ENCODE peak calls at places on chromosomes 5 and 9, in five cellular contexts. E is psoas muscle, C is cardiac muscle cell, F is brain microvascular endothelial cell, K is body of pancreas. M is an unnamed sample.

GRCh38 chr9:89536145-89536574 is 38.2 kb upstream of the SEMA4D start:
- DNase-seq in E (no peak), C (no peak), F (no peak), K (no peak), M (no peak)

GRCh38 chr9:107759009-107759822 is 269.6 kb upstream of the KLF4 start:
- DNase-seq in E (no peak), C (no peak), F (no peak), K (no peak), M (no peak)

GRCh38 chr5:123814796-123815479 is 303.0 kb downstream of the CSNK1G3 start:
- DNase-seq in E (no peak), C (peak; percentile 15), F (no peak), K (no peak), M (peak; percentile 21)

GRCh38 chr9:127035423-127035822 is 87.0 kb downstream of the ANGPTL2 start:
- DNase-seq in E (peak; percentile 63), C (peak; percentile 96), F (peak; percentile 3), K (peak; percentile 46), M (peak; percentile 74)

GRCh38 chr9:82421498-82421897 is 432.9 kb downstream of the SPATA31D1 start:
- DNase-seq in E (no peak), C (no peak), F (no peak), K (no peak), M (no peak)

GRCh38 chr9:12708562-12709298 is 15.5 kb downstream of the TYRP1 start:
- DNase-seq in E (no peak), C (peak; percentile 65), F (peak; percentile 51), K (no peak), M (peak; percentile 84)

GRCh38 chr5:107396351-107396690 is 274.4 kb downstream of the EFNA5 start:
- DNase-seq in E (no peak), C (no peak), F (no peak), K (no peak), M (no peak)

GRCh38 chr5:38831117-38831516 is 14.7 kb upstream of the OSMR start:
- DNase-seq in E (no peak), C (no peak), F (no peak), K (no peak), M (no peak)

GRCh38 chr9:79057576-79057975 is 514.2 kb upstream of the TLE4 start:
- DNase-seq in E (no peak), C (no peak), F (no peak), K (no peak), M (peak; percentile 77)

GRCh38 chr5:149748471-149749094 is 18.5 kb downstream of the PPARGC1B start:
- DNase-seq in E (no peak), C (no peak), F (no peak), K (no peak), M (no peak)

GRCh38 chr9:72980600-72981265 is 27.9 kb upstream of the ALDH1A1 start:
- DNase-seq in E (no peak), C (no peak), F (no peak), K (no peak), M (no peak)

GRCh38 chr9:108125541-108125940 is 636.0 kb upstream of the KLF4 start:
- DNase-seq in E (no peak), C (no peak), F (no peak), K (no peak), M (no peak)

GRCh38 chr9:114364123-114364522 is 23.7 kb downstream of the AKNA start:
- DNase-seq in E (no peak), C (peak; percentile 89), F (peak; percentile 49), K (no peak), M (peak; percentile 82)

GRCh38 chr5:1168751-1169607 is 32.4 kb upstream of the SLC6A19 start:
- DNase-seq in E (peak; percentile 8), C (no peak), F (no peak), K (no peak), M (no peak)

GRCh38 chr5:16897284-16897704 is 38.8 kb downstream of the MYO10 start:
- DNase-seq in E (no peak), C (peak; percentile 73), F (peak; percentile 70), K (no peak), M (no peak)

DNA sequence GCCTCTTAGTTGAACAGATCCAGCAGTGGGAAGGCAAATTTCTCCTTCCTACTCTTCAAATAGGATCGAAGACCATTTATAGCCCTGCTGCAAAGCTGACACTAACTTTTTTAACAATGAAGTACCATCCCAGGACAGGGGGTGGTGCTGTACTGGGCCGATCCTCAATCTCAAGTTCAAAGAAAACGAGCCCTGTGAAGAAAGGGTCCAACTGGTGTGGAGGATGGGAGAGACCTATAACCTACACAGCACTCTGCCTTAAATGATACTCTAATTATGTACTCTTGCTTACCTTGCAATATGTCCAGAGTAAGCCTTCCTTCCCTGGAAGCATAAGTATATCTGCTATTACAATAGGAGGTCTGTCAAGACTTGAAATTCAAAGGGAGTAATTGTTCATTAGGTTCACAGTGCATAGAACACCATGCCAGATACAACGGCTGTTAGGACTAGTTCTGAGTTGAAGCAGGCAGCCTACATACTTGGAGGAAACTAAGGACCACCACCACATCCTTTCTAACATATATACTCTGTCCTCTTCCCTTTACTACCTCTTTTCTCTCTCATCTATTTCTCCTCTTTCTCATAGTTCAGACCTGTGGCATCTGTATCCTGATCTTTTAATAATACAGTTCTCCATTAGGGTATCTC is 6.2 kb downstream of the ETF1 start:
- DNase-seq in E (no peak), C (peak; percentile 34), F (peak; percentile 19), K (no peak), M (no peak)
- TF ChIP-seq CTCF in E (peak; percentile 26), C (peak; percentile 43), F (peak; percentile 65), K (no peak), M (peak; percentile 38)

DNA sequence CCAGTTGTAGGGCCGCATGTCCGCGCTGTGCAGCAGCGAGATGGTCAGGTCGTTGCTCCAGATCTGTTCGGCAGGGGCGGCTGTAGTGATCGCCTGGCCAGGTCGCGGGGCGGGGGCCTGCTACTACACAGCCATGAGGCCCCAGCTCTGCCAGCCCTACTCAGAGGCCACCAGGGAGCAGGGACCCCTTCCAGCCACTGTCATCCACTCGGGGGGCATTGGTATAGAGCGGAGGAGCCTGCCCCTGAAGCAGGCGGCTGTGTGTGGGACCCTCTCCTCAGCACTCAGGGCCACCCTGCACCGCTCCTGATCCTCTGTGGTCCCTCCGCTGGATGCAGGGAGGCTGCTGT is 1.7 kb downstream of the FBXW5 start:
- DNase-seq in E (no peak), C (no peak), F (no peak), K (no peak), M (no peak)
- H3K4me3 ChIP-seq in E (peak overlapping the region; percentile 88), C (no peak overlapping the region), F (peak overlapping the region; percentile 76), K (no peak overlapping the region), M (peak overlapping the region; percentile 78)

GRCh38 chr5:158895573-158895972 is 204.1 kb downstream of the EBF1 start:
- DNase-seq in E (no peak), C (no peak), F (peak; percentile 14), K (no peak), M (no peak)
- TF ChIP-seq CTCF in E (no peak), C (no peak), F (peak; percentile 16), K (no peak), M (peak; percentile 13)

GRCh38 chr5:156475831-156476551 is 149.0 kb downstream of the SGCD start:
- DNase-seq in E (peak; percentile 34), C (peak; percentile 89), F (peak; percentile 88), K (peak; percentile 25), M (peak; percentile 51)
- H3K4me3 ChIP-seq in E (no peak overlapping the region), C (no peak overlapping the region), F (no peak overlapping the region), K (no peak overlapping the region), M (no peak overlapping the region)